ENCODE peak calls at places on chromosome 4, in six cellular contexts. H, J, W, D, L and K are unnamed samples.

GRCh38 chr4:44632089-44632488 is 19.3 kb downstream of the YIPF7 start:
- DNase-seq in W (no peak), J (no peak), H (no peak), L (no peak), D (no peak), K (no peak)

GRCh38 chr4:113541933-113542332 is 219.6 kb downstream of the CAMK2D start:
- DNase-seq in H (no peak), D (no peak), L (no peak), W (no peak), J (no peak), K (no peak)

GRCh38 chr4:172997851-172998250 is 170.8 kb upstream of the GALNT7 start:
- DNase-seq in J (no peak), D (no peak), H (no peak), W (no peak), L (no peak), K (no peak)

GRCh38 chr4:68658672-68659071 is 11.8 kb downstream of the UGT2B15 start:
- DNase-seq in H (no peak), J (no peak), W (no peak), D (no peak), L (no peak), K (no peak)

GRCh38 chr4:20723019-20723418 is 22.8 kb downstream of the PACRGL start:
- DNase-seq in H (no peak), L (no peak), J (no peak), D (no peak), W (no peak), K (peak; percentile 10)

GRCh38 chr4:155819066-155819465 is 47.0 kb downstream of the ASIC5 start:
- DNase-seq in W (peak; percentile 23), J (no peak), L (no peak), D (no peak), H (no peak), K (no peak)

GRCh38 chr4:70080205-70080604 is 30.0 kb downstream of the HTN1 start:
- DNase-seq in W (no peak), J (no peak), L (no peak), H (no peak), D (no peak), K (no peak)

GRCh38 chr4:22434895-22435294 is 81.0 kb downstream of the ADGRA3 start:
- DNase-seq in H (no peak), J (no peak), W (peak; percentile 65), L (no peak), D (no peak), K (peak; percentile 76)

GRCh38 chr4:46442963-46443362 is 53.0 kb upstream of the GABRA2 start:
- DNase-seq in L (no peak), W (no peak), J (no peak), D (no peak), H (no peak), K (peak; percentile 42)

GRCh38 chr4:141220271-141220654 is 432 bp upstream of the ZNF330 start:
- DNase-seq in L (no peak), W (no peak), H (no peak), J (no peak), D (no peak), K (no peak)

GRCh38 chr4:101071241-101071640 is 276.1 kb downstream of the PPP3CA start:
- DNase-seq in D (no peak), H (no peak), W (no peak), L (no peak), J (no peak), K (no peak)

GRCh38 chr4:141037441-141037840 is 95.8 kb downstream of the RNF150 start:
- DNase-seq in H (no peak), L (no peak), D (no peak), J (no peak), W (no peak), K (no peak)

GRCh38 chr4:5660185-5660584 is 48.2 kb downstream of the EVC2 start:
- DNase-seq in D (no peak), H (no peak), J (no peak), W (no peak), L (no peak), K (no peak)

GRCh38 chr4:57100979-57101629 is 9.1 kb downstream of the IGFBP7 start:
- DNase-seq in L (no peak), D (no peak), W (no peak), J (no peak), H (no peak), K (no peak)

GRCh38 chr4:57099363-57099762 is 10.8 kb downstream of the IGFBP7 start:
- DNase-seq in D (no peak), H (no peak), W (no peak), J (no peak), L (no peak), K (no peak)

GRCh38 chr4:57104706-57105560 is 5.3 kb downstream of the IGFBP7 start:
- DNase-seq in H (no peak), W (no peak), D (no peak), J (no peak), L (no peak), K (no peak)

GRCh38 chr4:57102050-57102564 is 8.1 kb downstream of the IGFBP7 start:
- DNase-seq in J (peak; percentile 81), L (no peak), W (peak; percentile 67), H (no peak), D (no peak), K (peak; percentile 98)

DNA sequence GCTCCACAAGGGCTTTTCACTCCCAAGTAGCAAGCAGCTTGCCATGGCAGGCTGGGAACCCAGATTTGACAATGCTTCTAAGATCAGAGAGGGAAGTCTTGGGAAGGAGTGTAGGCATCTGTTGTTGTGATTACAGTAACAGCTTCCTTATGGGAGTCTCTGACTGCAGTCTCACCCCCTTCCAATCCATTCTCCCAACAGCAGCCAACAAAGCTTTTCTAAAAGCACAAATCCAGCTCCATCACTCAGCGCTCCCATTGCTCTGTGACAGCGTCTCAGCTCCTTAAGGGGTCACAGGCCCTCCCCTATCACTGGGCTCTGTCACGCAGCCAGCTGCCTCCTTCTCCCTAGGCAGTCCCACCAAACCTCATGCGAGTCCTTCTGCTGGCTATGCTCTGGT is 7.1 kb downstream of the IGFBP7 start:
- DNase-seq in H (no peak), D (no peak), W (no peak), J (no peak), L (no peak), K (no peak)
- H3K4me1 ChIP-seq in H (peaks cover 47% of the 10 kb centered on the region), D (peaks cover 75% of the 10 kb centered on the region), W (peaks cover 29% of the 10 kb centered on the region), J (no peaks in the 10 kb centered on the region), L (peaks cover 38% of the 10 kb centered on the region), K (peaks cover 34% of the 10 kb centered on the region)

GRCh38 chr4:74768857-74769525 is 25.3 kb downstream of the BTC start:
- DNase-seq in J (no peak), W (peak; percentile 2), L (no peak), D (peak; percentile 5), H (no peak), K (peak; percentile 78)
- TF ChIP-seq CTCF in J (no peak), W (no peak), L (no peak), D (no peak), H (no peak), K (no peak)

GRCh38 chr4:14874990-14875389 is 127.3 kb upstream of the CPEB2 start:
- DNase-seq in L (no peak), W (no peak), J (no peak), H (no peak), D (no peak), K (no peak)
- H3K27ac ChIP-seq in L (no peak overlapping the region), W (no peak overlapping the region), J (no peak overlapping the region), H (no peak overlapping the region), D (no peak overlapping the region), K (no peak overlapping the region)

GRCh38 chr4:76211769-76212168 is 1.9 kb downstream of the SCARB2 start:
- DNase-seq in L (no peak), D (no peak), H (no peak), J (no peak), W (no peak), K (no peak)
- H3K4me1 ChIP-seq in L (peaks cover 88% of the 10 kb centered on the region), D (peaks cover 41% of the 10 kb centered on the region), H (peaks cover 50% of the 10 kb centered on the region), J (no peaks in the 10 kb centered on the region), W (peaks cover 69% of the 10 kb centered on the region), K (peaks cover 21% of the 10 kb centered on the region)

GRCh38 chr4:138005486-138005885 is 236.7 kb downstream of the SLC7A11 start:
- DNase-seq in J (no peak), D (no peak), H (no peak), L (no peak), W (no peak), K (no peak)

GRCh38 chr4:138003248-138003647 is 238.9 kb downstream of the SLC7A11 start:
- DNase-seq in H (no peak), J (no peak), W (no peak), D (no peak), L (no peak), K (peak; percentile 19)

GRCh38 chr4:138010639-138011038 is 231.5 kb downstream of the SLC7A11 start:
- DNase-seq in W (no peak), L (no peak), D (no peak), H (no peak), J (no peak), K (no peak)

DNA sequence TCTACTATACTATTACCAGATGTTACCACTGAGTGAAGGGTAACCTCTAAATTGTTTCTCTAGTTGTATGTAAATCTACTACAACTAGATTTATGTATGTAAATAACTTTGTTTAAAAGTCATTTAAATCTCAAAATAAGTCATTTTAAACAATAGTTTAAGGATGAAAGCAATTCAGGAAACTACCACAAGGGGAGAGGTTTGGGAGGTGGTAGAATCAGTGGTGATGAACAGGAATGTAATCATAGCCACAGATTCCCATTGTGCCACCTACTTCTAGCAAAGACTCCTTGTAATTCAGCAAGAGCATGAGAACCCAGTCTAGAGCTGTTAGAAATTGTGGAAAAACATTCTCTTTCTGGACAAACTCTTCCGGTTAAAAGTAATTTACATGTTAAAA is 234.6 kb downstream of the SLC7A11 start:
- DNase-seq in D (no peak), L (no peak), H (no peak), J (no peak), W (no peak), K (peak; percentile 17)
- TF ChIP-seq CTCF in D (no peak), L (no peak), H (no peak), J (no peak), W (no peak), K (peak; percentile 33)

GRCh38 chr4:95764961-95765360 is 74.9 kb upstream of the PDHA2 start:
- DNase-seq in D (no peak), H (no peak), J (no peak), W (no peak), L (no peak), K (no peak)
- H3K27ac ChIP-seq in D (no peak overlapping the region), H (no peak overlapping the region), J (no peak overlapping the region), W (no peak overlapping the region), L (no peak overlapping the region), K (no peak overlapping the region)

GRCh38 chr4:119000400-119000799 is 111.7 kb downstream of the SYNPO2 start:
- DNase-seq in L (no peak), H (no peak), W (no peak), D (no peak), J (no peak), K (no peak)
- H3K4me1 ChIP-seq in L (no peaks in the 10 kb centered on the region), H (peaks cover 15% of the 10 kb centered on the region), W (no peaks in the 10 kb centered on the region), D (peaks cover 3% of the 10 kb centered on the region), J (no peaks in the 10 kb centered on the region), K (peaks cover 12% of the 10 kb centered on the region)

GRCh38 chr4:32460972-32461371 is 1740.8 kb downstream of the PCDH7 start:
- DNase-seq in L (no peak), H (no peak), J (no peak), W (no peak), D (no peak), K (no peak)

DNA sequence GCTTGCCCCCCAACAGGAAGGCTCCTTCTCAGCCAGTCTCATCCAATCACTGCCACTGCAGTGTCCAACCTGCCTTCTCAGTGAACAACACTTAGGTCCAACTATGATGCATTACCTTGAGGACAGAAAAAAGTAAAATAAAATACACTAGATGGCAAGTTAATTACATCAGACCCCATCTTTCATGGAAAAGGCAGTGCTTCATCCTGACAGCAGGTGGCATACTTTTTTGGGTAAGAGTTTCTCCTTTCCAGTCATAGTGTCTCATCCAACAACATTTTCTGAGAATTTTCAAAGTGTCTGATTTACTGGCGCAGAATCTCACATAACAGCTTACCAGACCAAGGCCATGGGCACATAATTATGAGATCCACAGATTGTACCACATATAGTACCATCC is 1742.8 kb downstream of the PCDH7 start:
- DNase-seq in J (no peak), H (no peak), W (no peak), D (no peak), L (no peak), K (no peak)
- TF ChIP-seq CTCF in J (peak; percentile 43), H (no peak), W (no peak), D (no peak), L (peak; percentile 34), K (peak; percentile 60)